ENCODE peak calls at places on chromosomes 5 and 9, in four cellular contexts. S is GM23338, U is GM23248, G is hepatocyte. H is an unnamed sample. For H3K4me1, the result is how much of the 10 kb centered on the place peaks cover.

GRCh38 chr5:56264417-56265025 is 31.4 kb upstream of the ANKRD55 start:
- DNase-seq in G (peak), U (peak), S (peak), H (peak)

GRCh38 chr5:73674669-73675004 is 48.6 kb downstream of the ARHGEF28 start:
- DNase-seq in U (peak), G (no peak), S (no peak), H (no peak)

GRCh38 chr5:1282139-1282992 is 12.5 kb downstream of the TERT start:
- DNase-seq in S (no peak), U (no peak), G (no peak), H (no peak)

GRCh38 chr9:93657331-93658111 is 81.1 kb downstream of the PHF2 start:
- DNase-seq in S (no peak), U (no peak), G (no peak), H (no peak)

GRCh38 chr5:149063017-149063687 is at the start of gene SH3TC2:
- DNase-seq in U (peak), G (peak), S (peak), H (no peak)

GRCh38 chr5:151208481-151208914 is 15.4 kb downstream of the CCDC69 start:
- DNase-seq in G (no peak), S (no peak), U (no peak), H (peak)

GRCh38 chr9:16221822-16222547 is 648.5 kb downstream of the BNC2 start:
- DNase-seq in U (no peak), S (peak), G (no peak), H (no peak)

GRCh38 chr9:124038239-124038638 is 26.7 kb downstream of the LHX2 start:
- DNase-seq in G (no peak), U (peak), S (no peak), H (no peak)

GRCh38 chr5:16980983-16981382 is 44.9 kb upstream of the MYO10 start:
- DNase-seq in S (no peak), G (no peak), U (peak), H (no peak)

GRCh38 chr5:134873494-134873893 is 677 bp upstream of the TXNDC15 start:
- DNase-seq in U (peak), G (no peak), S (peak), H (peak)

GRCh38 chr5:106959447-106959846 is 711.3 kb downstream of the EFNA5 start:
- DNase-seq in S (no peak), G (no peak), U (no peak), H (no peak)

GRCh38 chr9:134509306-134509705 is 132.3 kb upstream of the COL5A1 start:
- DNase-seq in S (no peak), U (no peak), G (no peak), H (no peak)

GRCh38 chr5:105506692-105507277 is 1944.2 kb upstream of the NUDT12 start:
- DNase-seq in U (no peak), G (peak), S (peak), H (no peak)

GRCh38 chr9:100426532-100427365 is at the start of gene MSANTD3:
- DNase-seq in S (peak), G (peak), U (peak), H (peak)

GRCh38 chr5:58244819-58245478 is 214.9 kb downstream of the PLK2 start:
- DNase-seq in S (no peak), G (no peak), U (no peak), H (no peak)

GRCh38 chr5:4081466-4081865 is 485.8 kb downstream of the IRX1 start:
- DNase-seq in U (no peak), S (no peak), G (no peak), H (no peak)

GRCh38 chr5:71697967-71698366 is 21.1 kb upstream of the CARTPT start:
- DNase-seq in G (no peak), U (no peak), S (peak), H (no peak)

GRCh38 chr5:39604491-39604890 is 179.7 kb upstream of the DAB2 start:
- DNase-seq in G (no peak), U (no peak), S (no peak), H (no peak)

GRCh38 chr5:68074048-68074632 is 141.4 kb upstream of the PIK3R1 start:
- DNase-seq in G (no peak), U (no peak), S (no peak), H (no peak)

GRCh38 chr5:160312139-160312959 is at the start of gene CCNJL:
- DNase-seq in S (peak), U (peak), G (peak), H (peak)

GRCh38 chr5:171667341-171668096 is 118.1 kb upstream of the SMIM23 start:
- DNase-seq in G (peak), U (peak), S (peak), H (no peak)

GRCh38 chr9:89093201-89093600 is 85.4 kb downstream of the SHC3 start:
- DNase-seq in G (no peak), S (no peak), U (no peak), H (no peak)

GRCh38 chr5:52786937-52787599 is 648 bp upstream of the ITGA1 start:
- DNase-seq in G (peak), S (peak), U (peak), H (no peak)

GRCh38 chr5:141001466-141001853 is 35.2 kb downstream of the PCDHAC2 start:
- DNase-seq in S (peak), G (peak), U (no peak), H (no peak)

GRCh38 chr5:153640293-153640692 is 149.8 kb downstream of the GRIA1 start:
- DNase-seq in U (no peak), S (no peak), G (no peak), H (no peak)

GRCh38 chr5:138448481-138449398 is 9.9 kb downstream of the REEP2 start:
- DNase-seq in U (peak), S (peak), G (no peak), H (no peak)

DNA sequence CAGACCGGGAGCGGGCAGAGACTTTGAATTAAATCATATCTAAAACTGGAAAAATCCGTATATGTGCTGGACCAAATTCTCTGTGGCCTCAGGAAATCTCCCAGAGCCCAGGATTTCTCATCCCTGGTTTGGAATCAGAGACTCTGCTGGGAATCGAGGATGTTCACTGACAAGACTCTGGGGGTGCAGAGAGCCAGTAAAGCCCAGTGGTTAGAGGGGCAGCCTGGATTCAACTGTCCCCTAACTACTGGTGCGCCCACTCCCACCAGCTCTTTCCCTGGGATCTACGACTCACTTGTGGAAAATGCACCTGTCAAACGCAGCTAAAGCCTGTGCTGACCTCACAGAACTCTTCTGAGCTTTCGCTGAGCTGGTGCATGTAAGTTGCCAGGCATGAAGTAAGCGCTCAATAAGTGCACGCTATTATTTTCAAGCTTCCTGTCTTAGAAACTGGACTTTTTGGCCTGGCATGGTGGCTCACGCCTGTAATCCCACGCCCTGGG is 20.5 kb upstream of the TOR2A start:
- DNase-seq in S (no peak), G (no peak), U (no peak), H (no peak)
- TF ChIP-seq EZH2 in S (no peak), G (no peak), U (peak), H (no peak)

DNA sequence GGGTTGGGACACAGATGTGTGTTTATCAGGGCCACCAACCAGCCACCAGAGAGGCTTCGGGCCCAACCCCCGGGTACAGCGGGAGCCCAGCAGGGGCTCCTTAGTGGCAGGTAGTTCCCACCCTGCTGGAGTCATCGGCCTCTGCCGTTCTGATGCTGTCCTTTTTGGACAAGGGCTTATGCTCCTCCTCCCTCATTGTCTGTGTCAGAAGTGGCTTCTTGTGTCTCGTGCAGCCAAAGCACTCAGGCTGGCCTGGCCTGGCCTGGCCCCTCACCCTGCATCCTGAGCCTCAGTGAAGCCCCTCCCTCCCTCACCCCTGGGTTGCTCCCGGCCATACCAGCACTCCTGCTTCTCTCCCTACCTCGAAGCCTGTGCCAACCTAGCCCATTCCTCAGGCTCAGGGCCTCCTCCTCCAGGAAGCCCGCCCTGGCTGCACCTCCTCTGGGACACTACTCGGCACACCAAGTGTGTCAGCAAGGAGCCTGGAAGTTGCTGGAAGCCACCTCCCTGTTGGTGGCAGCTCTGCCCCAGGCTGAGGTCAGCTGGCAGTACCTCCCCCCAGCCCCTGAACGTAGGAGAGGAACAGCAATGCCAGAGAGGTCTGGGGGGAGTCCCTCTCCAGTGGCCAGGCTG is 4.1 kb upstream of the UBAC1 start:
- DNase-seq in U (no peak), S (no peak), G (no peak), H (no peak)
- H3K4me1 ChIP-seq in U (under half), S (under half), G (under half), H (under half)

DNA sequence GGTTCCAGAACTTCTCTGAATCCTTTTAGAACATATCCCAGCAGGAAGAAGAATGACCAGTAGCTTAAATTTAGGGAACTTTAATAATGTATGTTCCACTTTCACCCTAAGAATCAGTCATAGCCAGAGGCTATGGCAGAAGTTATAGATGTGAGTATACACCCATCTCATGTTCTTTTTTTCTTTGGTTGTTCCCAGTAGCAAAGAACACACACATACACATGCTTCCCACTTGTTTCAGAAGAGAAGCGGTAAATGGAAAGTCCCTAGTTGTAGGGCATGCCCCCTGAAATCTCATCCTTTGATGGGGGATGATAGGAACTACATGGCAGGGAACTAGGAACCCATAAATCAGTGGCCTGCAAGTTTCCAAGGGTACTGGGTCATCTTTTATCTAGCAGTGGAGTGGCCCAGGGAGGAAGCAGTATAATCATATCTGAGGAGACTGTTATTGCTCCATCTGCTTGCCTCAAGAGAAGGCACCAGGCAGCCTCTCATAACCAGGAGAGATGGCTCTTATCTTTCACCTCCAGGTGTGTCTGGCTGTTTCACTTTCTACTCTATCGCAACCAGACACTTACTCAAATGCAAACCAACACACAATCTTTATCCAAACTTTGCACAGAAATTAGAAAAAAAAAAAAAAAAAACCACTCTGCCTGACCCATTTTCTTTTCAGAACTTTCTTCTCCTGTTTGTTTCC is 109.5 kb downstream of the SNCAIP start:
- DNase-seq in G (no peak), S (no peak), U (no peak), H (no peak)
- H3K4me2 ChIP-seq in G (no peak), S (no peak), U (no peak), H (no peak)

DNA sequence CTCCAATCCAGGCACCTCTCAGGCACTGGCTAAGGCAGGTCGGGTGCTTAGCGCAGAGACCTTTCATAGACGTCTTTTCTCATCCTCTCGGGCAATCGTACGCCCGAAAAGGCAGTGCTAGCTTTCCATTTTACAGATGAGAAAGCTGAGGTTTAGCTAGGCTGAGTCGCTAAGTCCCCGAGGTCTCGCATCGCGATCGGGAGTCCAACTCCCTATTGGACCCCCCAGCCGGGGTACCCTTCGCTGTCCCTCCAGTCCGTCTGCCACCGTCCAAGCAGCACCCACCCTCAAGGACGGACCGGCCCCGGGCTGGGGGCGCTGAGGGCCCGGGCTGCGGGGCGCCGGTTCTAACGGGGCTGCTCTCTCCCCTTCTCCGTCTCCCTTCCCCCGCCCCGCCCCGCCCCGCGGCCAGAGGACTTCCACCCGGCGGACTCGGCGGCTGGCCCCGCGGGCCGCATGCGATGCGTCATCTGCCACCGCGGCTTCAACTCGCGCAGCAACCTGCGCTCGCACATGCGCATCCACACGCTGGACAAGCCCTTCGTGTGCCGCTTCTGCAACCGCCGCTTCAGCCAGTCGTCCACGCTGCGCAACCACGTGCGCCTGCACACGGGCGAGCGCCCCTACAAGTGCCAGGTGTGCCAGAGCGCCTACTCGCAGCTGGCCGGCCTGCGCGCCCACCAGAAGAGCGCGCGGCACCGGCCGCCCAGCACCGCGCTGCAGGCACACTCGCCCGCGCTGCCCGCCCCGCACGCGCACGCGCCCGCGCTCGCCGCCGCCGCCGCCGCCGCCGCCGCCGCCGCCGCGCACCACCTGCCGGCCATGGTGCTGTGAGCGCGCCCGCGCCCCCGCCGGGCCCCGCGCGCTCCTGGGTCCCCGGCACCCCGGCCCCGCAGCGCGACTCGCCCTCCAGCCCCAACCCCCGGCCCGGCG is 12.5 kb upstream of the EXOSC2 start:
- DNase-seq in S (peak), U (peak), G (peak), H (peak)
- TF ChIP-seq EZH2 in S (peak), U (no peak), G (no peak), H (no peak)

H was measured in DND-41.